ENCODE peak calls at places on chromosomes 2 and 18, in six cellular contexts. Q is stomach, N is tibial nerve, T is K562, A is ovary, W is sigmoid colon. V is an unnamed sample.
A peak's percentile ranks its signal among the peaks of the same experiment; 100 is the strongest.

GRCh38 chr2:567496-567864 is 109.7 kb downstream of the TMEM18 start:
- DNase-seq in T (no peak), W (no peak), N (no peak), Q (no peak), A (no peak), V (peak; percentile 54)

GRCh38 chr2:171225302-171225980 is 64.7 kb upstream of the TLK1 start:
- DNase-seq in A (no peak), Q (no peak), N (no peak), W (no peak), T (no peak), V (no peak)

GRCh38 chr18:58769321-58769720 is 95.4 kb upstream of the ZNF532 start:
- DNase-seq in A (no peak), N (no peak), Q (no peak), T (no peak), W (no peak), V (no peak)

GRCh38 chr2:75560022-75560767 is 544 bp downstream of the EVA1A start:
- DNase-seq in Q (no peak), A (peak; percentile 15), N (no peak), T (no peak), W (no peak), V (peak; percentile 29)

GRCh38 chr2:117470311-117471095 is 344.0 kb upstream of the DDX18 start:
- DNase-seq in W (no peak), T (peak; percentile 36), N (no peak), A (no peak), Q (peak; percentile 51), V (no peak)

GRCh38 chr2:149383340-149383739 is 53.0 kb downstream of the LYPD6 start:
- DNase-seq in Q (no peak), N (no peak), W (no peak), T (no peak), A (no peak), V (no peak)

GRCh38 chr2:85807756-85808155 is 54.0 kb downstream of the ATOH8 start:
- DNase-seq in N (no peak), T (no peak), Q (no peak), W (peak; percentile 33), A (no peak), V (no peak)

GRCh38 chr18:79521806-79522205 is 126.1 kb downstream of the NFATC1 start:
- DNase-seq in N (no peak), A (no peak), T (no peak), Q (no peak), W (peak; percentile 37), V (no peak)

GRCh38 chr2:74349889-74350288 is 6.7 kb upstream of the SLC4A5 start:
- DNase-seq in A (no peak), T (no peak), N (no peak), W (no peak), Q (no peak), V (no peak)

GRCh38 chr2:74347747-74348146 is 4.5 kb upstream of the SLC4A5 start:
- DNase-seq in A (no peak), W (no peak), N (no peak), Q (no peak), T (no peak), V (peak; percentile 51)

GRCh38 chr2:74343316-74343715 is at the start of gene SLC4A5:
- DNase-seq in W (no peak), A (no peak), N (no peak), T (no peak), Q (no peak), V (no peak)

GRCh38 chr2:74345272-74345943 is 2.2 kb upstream of the SLC4A5 start:
- DNase-seq in A (no peak), N (no peak), Q (no peak), W (no peak), T (no peak), V (no peak)
- TF ChIP-seq POLR2A in A (no peak), N (no peak), Q (no peak), W (no peak), T (no peak), V (no peak)

GRCh38 chr2:157427922-157428303 is 16.0 kb downstream of the CYTIP start:
- DNase-seq in N (no peak), T (no peak), A (no peak), Q (no peak), W (no peak), V (no peak)
- TF ChIP-seq EP300 in N (no peak), T (no peak), A (no peak), Q (no peak), W (no peak), V (no peak)

GRCh38 chr2:138501427-138502252 is at the start of gene SPOPL:
- DNase-seq in T (peak; percentile 96), Q (peak; percentile 95), N (peak; percentile 81), W (peak; percentile 95), A (peak; percentile 88), V (peak; percentile 99)
- TF ChIP-seq POLR2A in T (peak; percentile 91), Q (no peak), N (peak; percentile 63), W (peak; percentile 42), A (peak; percentile 44), V (peak; percentile 79)

GRCh38 chr2:158060160-158060861 is 41.4 kb upstream of the UPP2 start:
- DNase-seq in W (no peak), A (no peak), N (no peak), Q (no peak), T (no peak), V (no peak)
- TF ChIP-seq EP300 in W (no peak), A (no peak), N (no peak), Q (no peak), T (no peak), V (no peak)

DNA sequence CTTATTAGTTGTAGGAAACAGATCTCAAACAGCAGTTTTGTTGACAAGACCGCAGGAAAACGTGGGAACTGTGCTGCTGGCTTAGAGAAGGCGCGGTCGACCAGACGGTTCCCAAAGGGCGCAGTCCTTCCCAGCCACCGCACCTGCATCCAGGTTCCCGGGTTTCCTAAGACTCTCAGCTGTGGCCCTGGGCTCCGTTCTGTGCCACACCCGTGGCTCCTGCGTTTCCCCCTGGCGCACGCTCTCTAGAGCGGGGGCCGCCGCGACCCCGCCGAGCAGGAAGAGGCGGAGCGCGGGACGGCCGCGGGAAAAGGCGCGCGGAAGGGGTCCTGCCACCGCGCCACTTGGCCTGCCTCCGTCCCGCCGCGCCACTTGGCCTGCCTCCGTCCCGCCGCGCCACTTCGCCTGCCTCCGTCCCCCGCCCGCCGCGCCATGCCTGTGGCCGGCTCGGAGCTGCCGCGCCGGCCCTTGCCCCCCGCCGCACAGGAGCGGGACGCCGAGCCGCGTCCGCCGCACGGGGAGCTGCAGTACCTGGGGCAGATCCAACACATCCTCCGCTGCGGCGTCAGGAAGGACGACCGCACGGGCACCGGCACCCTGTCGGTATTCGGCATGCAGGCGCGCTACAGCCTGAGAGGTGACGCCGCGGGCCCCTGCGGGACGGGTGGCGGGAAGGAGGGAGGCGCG is at the start of gene TYMS:
- DNase-seq in Q (peak; percentile 49), N (no peak), T (peak; percentile 84), W (no peak), A (no peak), V (peak; percentile 32)
- TF ChIP-seq POLR2A in Q (no peak), N (no peak), T (peak; percentile 38), W (no peak), A (no peak), V (no peak)

GRCh38 chr2:96158554-96158940 is 13.3 kb upstream of the DUSP2 start:
- DNase-seq in Q (no peak), A (no peak), T (no peak), N (no peak), W (peak; percentile 56), V (no peak)

GRCh38 chr2:96156926-96157648 is 11.8 kb upstream of the DUSP2 start:
- DNase-seq in W (peak; percentile 54), T (no peak), A (no peak), Q (no peak), N (no peak), V (no peak)

GRCh38 chr2:96156011-96156820 is 11.0 kb upstream of the DUSP2 start:
- DNase-seq in A (no peak), W (peak; percentile 30), Q (no peak), T (no peak), N (no peak), V (peak; percentile 16)

GRCh38 chr2:96159084-96159830 is 14.0 kb upstream of the DUSP2 start:
- DNase-seq in Q (no peak), T (no peak), A (no peak), W (peak; percentile 45), N (no peak), V (no peak)

GRCh38 chr2:96157649-96158553 is 12.7 kb upstream of the DUSP2 start:
- DNase-seq in T (peak; percentile 93), N (no peak), A (no peak), W (peak; percentile 50), Q (no peak), V (no peak)
- TF ChIP-seq EP300 in T (no peak), N (no peak), A (no peak), W (no peak), Q (no peak), V (no peak)

GRCh38 chr2:106193977-106194778 is at the start of gene UXS1:
- DNase-seq in Q (peak; percentile 99), W (peak; percentile 99), N (peak; percentile 95), A (peak; percentile 97), T (peak; percentile 99), V (peak; percentile 100)

GRCh38 chr2:106193491-106193976 is 567 bp downstream of the UXS1 start:
- DNase-seq in N (no peak), W (no peak), A (no peak), T (peak; percentile 26), Q (peak; percentile 51), V (peak; percentile 53)

GRCh38 chr2:106191511-106192016 is 2.5 kb downstream of the UXS1 start:
- DNase-seq in T (no peak), Q (no peak), N (no peak), A (no peak), W (no peak), V (no peak)

GRCh38 chr2:106195456-106195855 is 1.4 kb upstream of the UXS1 start:
- DNase-seq in N (no peak), T (no peak), Q (no peak), A (no peak), W (no peak), V (no peak)

GRCh38 chr2:106192752-106193490 is 1.2 kb downstream of the UXS1 start:
- DNase-seq in W (no peak), N (no peak), T (no peak), A (no peak), Q (no peak), V (no peak)
- TF ChIP-seq POLR2A in W (no peak), N (no peak), T (no peak), A (no peak), Q (no peak), V (peak; percentile 68)

GRCh38 chr18:8097399-8097798 is 511.8 kb upstream of the RAB12 start:
- DNase-seq in W (no peak), N (no peak), Q (no peak), T (no peak), A (no peak), V (no peak)
- TF ChIP-seq EP300 in W (no peak), N (no peak), Q (no peak), T (no peak), A (no peak), V (no peak)

GRCh38 chr18:9828794-9829712 is 56.7 kb upstream of the TXNDC2 start:
- DNase-seq in A (no peak), Q (no peak), W (no peak), N (no peak), T (peak; percentile 66), V (no peak)

GRCh38 chr18:9825571-9826073 is 60.2 kb upstream of the TXNDC2 start:
- DNase-seq in T (no peak), N (no peak), A (no peak), W (no peak), Q (no peak), V (peak; percentile 76)

GRCh38 chr18:9826666-9827065 is 59.1 kb upstream of the TXNDC2 start:
- DNase-seq in W (no peak), Q (no peak), A (no peak), N (no peak), T (no peak), V (no peak)

GRCh38 chr18:9827211-9827855 is 58.4 kb upstream of the TXNDC2 start:
- DNase-seq in T (no peak), W (no peak), Q (no peak), A (no peak), N (no peak), V (no peak)

GRCh38 chr18:9827856-9828793 is 57.6 kb upstream of the TXNDC2 start:
- DNase-seq in W (peak; percentile 81), Q (peak; percentile 56), N (no peak), A (no peak), T (peak; percentile 43), V (peak; percentile 46)
- TF ChIP-seq POLR2A in W (no peak), Q (no peak), N (no peak), A (no peak), T (no peak), V (no peak)